ENCODE peak calls at places on chromosomes 5 and 9, in ten cellular contexts. Y is stimulated activated effector memory CD8-positive, alpha-beta T cell treated with anti-CD3 and anti-CD28 coated beads, Interleukin-12 subunit alpha, Interleukin-12 subunit beta, amount 100 ng/mL, for 72 hours; I is stimulated activated CD4-positive, alpha-beta T cell treated with anti-CD3 and anti-CD28 coated beads, Interleukin-15, amount 100 ng/mL, for 24 hours; A is activated CD4-positive, CD25-positive, alpha-beta regulatory T cell treated with anti-CD3 and anti-CD28 coated beads, Interleukin-2, amount 50 U/mL, for 72 hours; J is CD8-positive, alpha-beta T cell; U is HuH-7; L is hypothalamus; C is HFFc6; T is SJSA1; S is ureter. F is an unnamed sample.

GRCh38 chr9:121774715-121775613 is 123.5 kb downstream of the DAB2IP start:
- DNase-seq in T (no peak), A (no peak), S (no peak), Y (no peak), I (no peak), U (no peak), C (no peak), J (no peak), L (no peak), F (no peak)

GRCh38 chr5:141654298-141654697 is 3.1 kb upstream of the FCHSD1 start:
- DNase-seq in S (no peak), T (peak; percentile 19), L (no peak), C (peak; percentile 82), I (no peak), Y (no peak), A (no peak), U (no peak), J (no peak), F (no peak)

GRCh38 chr9:17800397-17800796 is 221.5 kb downstream of the SH3GL2 start:
- DNase-seq in I (no peak), J (no peak), A (no peak), S (no peak), Y (no peak), L (no peak), C (no peak), T (no peak), U (no peak), F (no peak)

GRCh38 chr9:132754236-132754635 is 84.0 kb downstream of the GTF3C4 start:
- DNase-seq in T (no peak), J (no peak), U (no peak), C (no peak), A (no peak), I (no peak), L (no peak), Y (no peak), S (no peak), F (no peak)

GRCh38 chr9:438066-438465 is 223.4 kb downstream of the DOCK8 start:
- DNase-seq in Y (no peak), J (no peak), C (peak; percentile 18), L (no peak), S (no peak), A (no peak), I (no peak), U (no peak), T (no peak), F (no peak)

GRCh38 chr9:91383577-91383976 is 21.9 kb upstream of the AUH start:
- DNase-seq in T (no peak), I (no peak), A (no peak), J (no peak), L (no peak), S (no peak), C (no peak), U (no peak), Y (no peak), F (no peak)

GRCh38 chr5:88667187-88668141 is 215.5 kb downstream of the MEF2C start:
- DNase-seq in Y (no peak), U (no peak), A (no peak), I (no peak), S (no peak), C (no peak), T (no peak), J (no peak), L (no peak), F (no peak)

GRCh38 chr5:54872810-54873209 is 112.6 kb downstream of the ESM1 start:
- DNase-seq in U (no peak), S (no peak), J (no peak), L (no peak), C (no peak), A (no peak), I (no peak), Y (no peak), T (no peak), F (no peak)

GRCh38 chr5:76468625-76469410 is 65.7 kb downstream of the IQGAP2 start:
- DNase-seq in C (no peak), S (no peak), A (no peak), L (no peak), T (no peak), U (no peak), J (no peak), I (no peak), Y (no peak), F (no peak)

GRCh38 chr9:133331641-133332380 is 4.2 kb downstream of the SURF6 start:
- DNase-seq in C (no peak), T (no peak), I (no peak), S (peak; percentile 40), A (no peak), L (no peak), J (no peak), Y (no peak), U (no peak), F (peak; percentile 12)

GRCh38 chr9:18566125-18566524 is 92.2 kb downstream of the ADAMTSL1 start:
- DNase-seq in S (no peak), Y (no peak), L (no peak), I (no peak), U (no peak), T (peak; percentile 52), J (no peak), C (peak; percentile 44), A (no peak), F (no peak)

GRCh38 chr5:8576178-8576577 is 707.2 kb downstream of the MTRR start:
- DNase-seq in C (no peak), J (no peak), I (no peak), U (no peak), T (no peak), Y (no peak), L (no peak), S (no peak), A (no peak), F (no peak)

GRCh38 chr9:134186471-134187109 is 22.2 kb upstream of the RNU6ATAC start:
- DNase-seq in T (no peak), I (no peak), A (no peak), S (peak; percentile 51), Y (no peak), C (no peak), L (no peak), U (no peak), J (no peak), F (no peak)

GRCh38 chr5:113682497-113683136 is 169.1 kb downstream of the YTHDC2 start:
- DNase-seq in U (no peak), S (no peak), I (no peak), L (no peak), J (no peak), Y (no peak), C (no peak), T (no peak), A (no peak), F (no peak)

GRCh38 chr5:113354056-113354455 is 80.7 kb downstream of the TSSK1B start:
- DNase-seq in C (no peak), L (no peak), T (no peak), Y (no peak), U (no peak), S (no peak), I (no peak), J (no peak), A (no peak), F (no peak)

GRCh38 chr9:120894404-120895226 is 17.6 kb upstream of the PHF19 start:
- DNase-seq in A (no peak), Y (peak; percentile 52), T (no peak), U (no peak), I (no peak), S (no peak), J (no peak), L (no peak), C (no peak), F (no peak)

GRCh38 chr9:127285957-127286356 is 21.4 kb downstream of the GARNL3 start:
- DNase-seq in C (no peak), U (no peak), J (no peak), S (no peak), I (no peak), T (no peak), L (no peak), Y (no peak), A (no peak), F (no peak)

GRCh38 chr5:53730938-53731337 is 170.5 kb downstream of the NDUFS4 start:
- DNase-seq in Y (no peak), S (no peak), T (no peak), I (no peak), U (no peak), L (no peak), A (no peak), C (no peak), J (no peak), F (no peak)

GRCh38 chr5:35230043-35230611 is at the start of gene PRLR:
- DNase-seq in U (peak; percentile 69), T (no peak), A (no peak), C (peak; percentile 4), I (peak; percentile 7), L (no peak), Y (no peak), S (peak; percentile 47), J (no peak), F (no peak)

GRCh38 chr5:135833521-135833920 is 942 bp upstream of the SLC25A48 start:
- DNase-seq in T (no peak), A (no peak), I (no peak), J (no peak), L (no peak), C (no peak), S (peak; percentile 33), U (no peak), Y (no peak), F (no peak)

GRCh38 chr9:2923810-2924768 is 80.2 kb upstream of the PUM3 start:
- DNase-seq in I (no peak), Y (no peak), L (no peak), C (no peak), J (no peak), T (no peak), A (no peak), U (peak; percentile 4), S (no peak), F (no peak)

GRCh38 chr5:104299998-104300706 is 737.6 kb upstream of the NUDT12 start:
- DNase-seq in I (no peak), Y (no peak), U (no peak), C (no peak), L (no peak), T (no peak), S (no peak), A (no peak), J (no peak), F (no peak)

GRCh38 chr9:112002847-112003457 is 106.3 kb downstream of the UGCG start:
- DNase-seq in I (no peak), Y (no peak), J (no peak), U (no peak), S (no peak), T (peak; percentile 40), C (no peak), A (no peak), L (no peak), F (no peak)

GRCh38 chr5:86008704-86009103 is 609.0 kb upstream of the COX7C start:
- DNase-seq in U (no peak), I (no peak), T (no peak), Y (no peak), S (no peak), J (no peak), L (no peak), A (no peak), C (no peak), F (no peak)

GRCh38 chr9:137140151-137141012 is 1.4 kb downstream of the GRIN1 start:
- DNase-seq in U (no peak), C (no peak), T (no peak), L (no peak), Y (no peak), A (no peak), I (no peak), S (no peak), J (no peak), F (no peak)

GRCh38 chr5:42514759-42515158 is 91.5 kb downstream of the GHR start:
- DNase-seq in L (no peak), C (no peak), J (no peak), U (peak; percentile 14), I (no peak), A (no peak), T (no peak), S (no peak), Y (no peak), F (no peak)

GRCh38 chr9:5999443-6000104 is 15.8 kb downstream of the RANBP6 start:
- DNase-seq in S (no peak), J (no peak), T (no peak), Y (no peak), A (no peak), C (no peak), L (no peak), I (no peak), U (no peak), F (no peak)

GRCh38 chr5:77645158-77645994 is 6.9 kb upstream of the OTP start:
- DNase-seq in Y (peak; percentile 73), U (peak; percentile 82), T (peak; percentile 38), J (no peak), A (peak; percentile 53), I (peak; percentile 66), S (no peak), L (no peak), C (no peak), F (peak; percentile 66)

F was measured in activated B cell treated with CpG ODN at 0.5 μM for 24 hours.